ENCODE peak calls at places on chromosomes 12 and 14, in four cellular contexts. E is neural progenitor cell, A is fibroblast of lung, S is lower leg skin. O is an unnamed sample.

GRCh38 chr12:120453977-120454376 is 7.7 kb downstream of the GATC start:
- DNase-seq in A (peak; percentile 16), S (no peak), E (peak; percentile 45), O (no peak)

GRCh38 chr12:40017488-40017887 is 88.4 kb downstream of the SLC2A13 start:
- DNase-seq in S (no peak), E (no peak), A (no peak), O (no peak)

GRCh38 chr12:92078167-92079053 is 67.2 kb downstream of the BTG1 start:
- DNase-seq in S (no peak), A (peak; percentile 92), E (no peak), O (peak; percentile 96)

GRCh38 chr14:64137657-64138290 is 156.4 kb downstream of the ESR2 start:
- DNase-seq in S (no peak), A (no peak), E (peak; percentile 19), O (no peak)

GRCh38 chr14:88983755-88984154 is 159.3 kb downstream of the TTC8 start:
- DNase-seq in A (peak; percentile 97), S (no peak), E (no peak), O (no peak)

GRCh38 chr14:76938092-76938500 is 90.4 kb downstream of the IRF2BPL start:
- DNase-seq in A (peak; percentile 75), S (no peak), E (no peak), O (no peak)

GRCh38 chr12:66549050-66549389 is 129.9 kb downstream of the GRIP1 start:
- DNase-seq in A (no peak), E (no peak), S (no peak), O (no peak)

GRCh38 chr14:69249603-69250002 is 10.4 kb upstream of the GALNT16 start:
- DNase-seq in S (no peak), A (no peak), E (no peak), O (no peak)

GRCh38 chr14:65972346-65972745 is 513.8 kb upstream of the CCDC196 start:
- DNase-seq in S (no peak), A (peak; percentile 43), E (no peak), O (no peak)

GRCh38 chr12:49838973-49839633 is 3.8 kb downstream of the BCDIN3D start:
- DNase-seq in E (peak; percentile 60), A (peak; percentile 21), S (peak; percentile 50), O (no peak)

GRCh38 chr12:9331218-9331626 is 123.0 kb upstream of the PZP start:
- DNase-seq in E (peak; percentile 71), S (no peak), A (peak; percentile 13), O (peak; percentile 14)

GRCh38 chr14:85960781-85961180 is 430.8 kb downstream of the FLRT2 start:
- DNase-seq in E (no peak), S (no peak), A (no peak), O (no peak)

GRCh38 chr14:54627718-54628345 is 60.9 kb downstream of the SAMD4A start:
- DNase-seq in A (peak; percentile 72), E (peak; percentile 56), S (no peak), O (no peak)

GRCh38 chr12:49684310-49684854 is 22.8 kb downstream of the FMNL3 start:
- DNase-seq in E (no peak), A (no peak), S (no peak), O (no peak)

GRCh38 chr12:66144796-66145754 is 14.5 kb upstream of the LLPH start:
- DNase-seq in E (peak; percentile 35), S (no peak), A (peak; percentile 46), O (peak; percentile 46)

GRCh38 chr12:53601296-53601847 is 24.8 kb downstream of the ATF7 start:
- DNase-seq in S (no peak), A (no peak), E (no peak), O (no peak)

GRCh38 chr12:113063396-113064350 is 7.1 kb downstream of the DTX1 start:
- DNase-seq in S (no peak), A (no peak), E (no peak), O (no peak)

GRCh38 chr12:45343269-45344051 is 127.6 kb downstream of the ANO6 start:
- DNase-seq in A (peak; percentile 56), S (no peak), E (no peak), O (no peak)

GRCh38 chr12:49279706-49280159 is 14.9 kb downstream of the TUBA1C start:
- DNase-seq in S (no peak), A (peak; percentile 62), E (peak; percentile 45), O (no peak)

GRCh38 chr14:77157716-77158115 is 16.1 kb upstream of the ZDHHC22 start:
- DNase-seq in S (no peak), A (no peak), E (no peak), O (no peak)

GRCh38 chr14:33972522-33973162 is 21.8 kb upstream of the EGLN3 start:
- DNase-seq in A (no peak), S (no peak), E (peak; percentile 24), O (no peak)

DNA sequence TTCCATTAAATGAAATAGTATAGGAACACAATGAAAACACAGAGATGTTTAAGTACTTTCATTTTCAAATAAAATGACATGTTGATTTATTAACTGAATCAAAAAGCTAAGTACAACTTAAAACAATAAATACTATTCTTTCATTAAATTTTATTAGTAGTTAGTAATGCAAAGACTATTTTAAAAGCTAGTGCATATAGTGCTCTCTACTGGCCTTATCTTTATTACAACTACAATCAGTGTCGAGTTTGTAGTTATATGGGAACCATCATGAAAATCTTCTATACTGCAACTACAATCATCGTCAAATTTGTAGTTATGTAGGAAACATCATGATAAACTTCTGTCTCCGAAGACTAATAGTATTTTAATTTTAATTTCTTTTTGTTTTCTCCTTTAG is 8.9 kb upstream of the LIN7A start:
- DNase-seq in E (no peak), S (no peak), A (peak; percentile 9), O (no peak)
- TF ChIP-seq CTCF in E (peak; percentile 29), S (no peak), A (no peak), O (peak; percentile 34)

GRCh38 chr12:15982071-15982470 is 70.9 kb downstream of the DERA start:
- DNase-seq in A (peak; percentile 20), E (no peak), S (no peak), O (no peak)

GRCh38 chr12:15984963-15985362 is 73.8 kb downstream of the DERA start:
- DNase-seq in E (no peak), A (no peak), S (no peak), O (no peak)

GRCh38 chr12:15982921-15983320 is 71.8 kb downstream of the DERA start:
- DNase-seq in A (no peak), S (no peak), E (no peak), O (no peak)

GRCh38 chr12:15984097-15984800 is 73.1 kb downstream of the DERA start:
- DNase-seq in S (no peak), E (no peak), A (peak; percentile 72), O (no peak)

DNA sequence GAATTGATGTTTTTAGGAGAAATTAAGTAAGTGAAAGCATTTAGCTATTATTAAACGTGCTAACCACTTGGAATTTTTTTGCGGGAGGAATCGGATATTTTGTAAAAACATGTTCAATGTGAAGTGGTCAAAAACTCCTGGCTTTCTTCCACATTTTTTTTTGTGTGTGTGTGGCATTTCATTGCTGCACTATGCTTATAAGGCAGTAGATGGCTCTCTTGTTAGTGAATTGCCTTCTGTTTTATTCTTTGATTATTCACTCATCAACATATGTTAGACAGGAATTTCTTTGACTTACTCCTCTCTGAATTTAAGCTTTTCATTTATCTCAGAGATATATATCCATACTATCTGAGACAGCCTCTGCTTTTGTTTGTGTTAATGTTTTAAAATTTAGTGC is 71.3 kb downstream of the DERA start:
- DNase-seq in A (peak; percentile 61), S (no peak), E (no peak), O (no peak)
- TF ChIP-seq CTCF in A (peak; percentile 61), S (no peak), E (peak; percentile 16), O (peak; percentile 70)

DNA sequence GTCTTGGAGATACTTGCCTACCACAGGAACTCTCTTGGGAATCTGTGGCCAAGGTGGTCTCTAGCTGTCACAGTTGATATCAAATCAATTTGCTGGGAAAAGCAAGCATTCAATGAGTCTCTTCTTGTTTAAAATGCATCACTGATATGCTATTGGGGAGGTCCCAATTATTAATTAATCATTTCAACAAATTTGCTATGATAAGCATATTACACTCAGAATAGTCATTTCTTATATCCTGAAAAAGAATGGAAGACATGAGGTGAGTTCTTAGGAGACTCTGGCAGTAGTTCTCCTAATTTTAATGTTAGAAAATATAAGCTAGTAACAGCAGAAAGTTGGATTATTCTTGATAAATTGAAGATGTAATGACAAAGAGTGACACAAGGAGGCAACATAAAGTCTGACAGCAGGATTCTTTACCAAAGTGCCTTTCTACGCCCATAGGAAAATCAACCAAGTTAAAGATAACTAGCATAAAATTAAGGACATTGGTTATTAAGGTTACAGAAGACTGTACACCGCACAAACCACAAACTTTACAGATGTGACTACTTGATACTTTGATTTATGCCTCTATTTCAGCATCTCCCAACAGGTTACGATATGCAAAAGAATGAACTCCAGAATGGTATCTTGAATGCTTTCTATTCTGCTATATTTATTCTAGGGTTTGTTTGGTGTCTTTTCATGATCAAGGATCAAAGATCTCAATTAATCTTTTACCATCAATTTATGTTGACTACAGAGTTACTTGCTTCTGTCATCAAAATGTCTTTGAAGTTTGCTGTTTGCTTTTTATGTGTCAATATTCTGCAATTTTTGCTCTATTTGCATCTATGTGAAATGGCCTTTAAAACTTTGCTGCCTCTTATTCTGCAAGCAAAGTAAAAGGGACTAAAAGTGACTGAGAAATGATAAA is 349.6 kb upstream of the CLEC14A start:
- DNase-seq in A (no peak), S (no peak), E (peak; percentile 6), O (no peak)
- TF ChIP-seq CTCF in A (no peak), S (no peak), E (peak; percentile 52), O (no peak)

GRCh38 chr12:102879144-102879763 is 37.8 kb downstream of the PAH start:
- DNase-seq in S (no peak), A (peak; percentile 24), E (peak; percentile 86), O (peak; percentile 15)
- TF ChIP-seq CTCF in S (no peak), A (no peak), E (peak; percentile 80), O (peak; percentile 37)

GRCh38 chr14:99575043-99576023 is 28.7 kb downstream of the CCDC85C start:
- DNase-seq in S (peak; percentile 94), A (peak; percentile 53), E (no peak), O (no peak)
- TF ChIP-seq CTCF in S (no peak), A (no peak), E (peak; percentile 32), O (peak; percentile 6)

DNA sequence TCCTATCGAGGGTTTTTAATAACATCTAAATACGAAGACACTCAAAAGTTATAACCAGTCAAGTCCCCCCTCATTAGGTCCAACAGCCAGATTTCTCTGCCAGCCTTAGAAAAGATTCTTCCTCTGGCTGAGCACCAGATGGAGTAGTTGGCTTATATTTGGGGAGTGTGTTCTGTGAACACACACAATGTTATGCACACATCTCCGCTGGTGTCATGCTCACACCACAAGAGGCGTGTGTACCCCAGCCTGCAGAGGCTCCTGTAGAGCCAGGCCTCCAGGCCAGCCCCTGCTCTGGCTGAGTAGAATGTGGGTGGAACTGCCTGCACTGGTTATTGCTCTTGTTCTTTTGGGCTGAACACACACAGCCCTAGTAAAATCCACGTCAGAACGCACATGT is 64.0 kb downstream of the PIWIL1 start:
- DNase-seq in S (no peak), E (peak; percentile 67), A (no peak), O (no peak)
- TF ChIP-seq CTCF in S (no peak), E (peak; percentile 67), A (no peak), O (no peak)